ENCODE peak calls at places on chromosomes 3 and 15, in ten cellular contexts. O is SW480; P is germinal center; B is stimulated activated CD4-positive, alpha-beta T cell treated with anti-CD3 and anti-CD28 coated beads, TNF-alpha, amount 100 ng/mL, for 24 hours; L is RPMI8226; T is SHP77; S is NCI-H1105 treated with DMSO at 0.1 percent for 48 hours; D is B cell; H is mesendoderm; J is activated CD8-positive, alpha-beta memory T cell treated with anti-CD3 and anti-CD28 coated beads, Interleukin-2, amount 50 U/mL, for 48 hours. G is an unnamed sample.

GRCh38 chr3:170010498-170010897 is 27.3 kb upstream of the GPR160 start:
- DNase-seq in O (no peak), P (no peak), B (no peak), L (no peak), T (no peak), S (no peak), D (no peak), H (no peak), J (no peak), G (no peak)

GRCh38 chr3:123622766-123623165 is 37.9 kb upstream of the HACD2 start:
- DNase-seq in O (no peak), P (no peak), B (no peak), L (no peak), T (no peak), S (no peak), D (no peak), H (no peak), J (no peak), G (no peak)

GRCh38 chr15:39591141-39591895 is 10.4 kb downstream of the THBS1 start:
- DNase-seq in O (no peak), P (no peak), B (no peak), L (no peak), T (no peak), S (no peak), D (no peak), H (no peak), J (no peak), G (no peak)

GRCh38 chr15:47741082-47741481 is 23.8 kb downstream of the SEMA6D start:
- DNase-seq in O (no peak), P (no peak), B (no peak), L (no peak), T (no peak), S (no peak), D (no peak), H (peak; percentile 49), J (no peak), G (no peak)

GRCh38 chr3:185950720-185951119 is 12.9 kb upstream of the TRA2B start:
- DNase-seq in O (peak; percentile 51), P (no peak), B (no peak), L (no peak), T (no peak), S (no peak), D (no peak), H (no peak), J (no peak), G (no peak)

GRCh38 chr3:168051579-168052183 is 44.0 kb downstream of the GOLIM4 start:
- DNase-seq in O (no peak), P (no peak), B (no peak), L (no peak), T (no peak), S (no peak), D (no peak), H (no peak), J (no peak), G (peak; percentile 21)

GRCh38 chr3:184338538-184338945 is 1.1 kb downstream of the FAM131A start:
- DNase-seq in O (no peak), P (no peak), B (no peak), L (no peak), T (peak; percentile 94), S (peak; percentile 98), D (peak; percentile 37), H (peak; percentile 93), J (no peak), G (no peak)

GRCh38 chr3:183953471-183954070 is 64.1 kb downstream of the ABCC5 start:
- DNase-seq in O (no peak), P (no peak), B (no peak), L (no peak), T (no peak), S (no peak), D (no peak), H (no peak), J (no peak), G (no peak)

GRCh38 chr15:98785796-98786581 is 137.7 kb downstream of the IGF1R start:
- DNase-seq in O (peak; percentile 92), P (no peak), B (no peak), L (no peak), T (no peak), S (no peak), D (no peak), H (peak; percentile 80), J (no peak), G (no peak)

G was measured in GM10248.